ENCODE peak calls at places on chromosomes 4 and X, in nine cellular contexts. Q is lower lobe of right lung; R is tibial artery; H is stimulated activated CD4-positive, alpha-beta T cell treated with anti-CD3 and anti-CD28 coated beads, Interleukin-1b, Interleukin-23, amount 100 ng/mL, for 1 hour; T is iris pigment epithelial cell; I is A549; X is naive thymus-derived CD8-positive, alpha-beta T cell; W is SIG-M5; B is DMS153. S is an unnamed sample.

GRCh38 chr4:146192060-146192459 is 16.5 kb downstream of the LSM6 start:
- DNase-seq in H (no peak), T (no peak), Q (no peak), W (no peak), R (no peak), B (no peak), X (no peak), I (peak), S (no peak)

GRCh38 chrX:147476008-147476407 is 435.7 kb upstream of the FMR1 start:
- DNase-seq in R (no peak), Q (no peak), I (peak), T (peak), H (no peak), X (no peak), W (no peak), B (peak), S (no peak)

GRCh38 chr4:69800599-69800998 is 40.2 kb upstream of the SULT1B1 start:
- DNase-seq in T (peak), Q (no peak), H (no peak), I (no peak), R (no peak), B (no peak), X (no peak), W (no peak), S (no peak)

GRCh38 chr4:184821242-184821641 is 4.5 kb downstream of the ACSL1 start:
- DNase-seq in H (no peak), W (peak), I (no peak), T (no peak), R (no peak), X (no peak), Q (no peak), B (no peak), S (no peak)

GRCh38 chr4:10106421-10107039 is 10.1 kb downstream of the WDR1 start:
- DNase-seq in X (no peak), W (peak), R (peak), H (peak), B (no peak), T (peak), I (peak), Q (no peak), S (no peak)

GRCh38 chr4:43316813-43317212 is 424.3 kb downstream of the GRXCR1 start:
- DNase-seq in H (no peak), Q (no peak), B (no peak), I (no peak), R (no peak), W (no peak), T (peak), X (no peak), S (no peak)

GRCh38 chr4:147057631-147057980 is 111.9 kb upstream of the TTC29 start:
- DNase-seq in R (no peak), H (no peak), Q (no peak), I (no peak), B (no peak), T (peak), W (no peak), X (peak), S (no peak)

GRCh38 chr4:124253080-124253479 is 459.5 kb downstream of the ANKRD50 start:
- DNase-seq in T (no peak), H (no peak), W (no peak), I (no peak), Q (no peak), B (peak), X (no peak), R (peak), S (no peak)

GRCh38 chr4:148642907-148643306 is 200.7 kb upstream of the NR3C2 start:
- DNase-seq in X (no peak), I (no peak), R (no peak), H (no peak), Q (no peak), B (no peak), T (no peak), W (no peak), S (no peak)

GRCh38 chrX:73765776-73766465 is 202.9 kb downstream of the CHIC1 start:
- DNase-seq in T (no peak), W (no peak), I (no peak), X (no peak), Q (no peak), H (no peak), R (no peak), B (no peak), S (no peak)

GRCh38 chrX:39823848-39824247 is 273.9 kb downstream of the BCOR start:
- DNase-seq in W (no peak), R (no peak), I (no peak), T (no peak), X (no peak), Q (no peak), H (no peak), B (no peak), S (no peak)

GRCh38 chrX:81202413-81202794 is 502 bp downstream of the SH3BGRL start:
- DNase-seq in H (no peak), R (no peak), W (no peak), T (no peak), X (peak), B (no peak), I (no peak), Q (no peak), S (no peak)

GRCh38 chrX:47560179-47560830 is 700 bp upstream of the ARAF start:
- DNase-seq in X (no peak), T (peak), B (no peak), W (no peak), R (no peak), H (no peak), Q (no peak), I (no peak), S (no peak)

GRCh38 chrX:307261-308111 is 11.1 kb downstream of the GTPBP6 start:
- DNase-seq in Q (peak), T (no peak), W (no peak), X (no peak), I (no peak), B (no peak), H (no peak), R (peak), S (no peak)

GRCh38 chr4:6990661-6991060 is 52.5 kb upstream of the TADA2B start:
- DNase-seq in W (no peak), H (no peak), R (no peak), T (no peak), X (no peak), Q (no peak), I (no peak), B (no peak), S (no peak)

GRCh38 chr4:687975-688694 is 816 bp downstream of the SLC49A3 start:
- DNase-seq in I (no peak), X (no peak), W (no peak), H (no peak), T (no peak), R (no peak), B (no peak), Q (no peak), S (no peak)

GRCh38 chr4:23268072-23268771 is 575.5 kb downstream of the GBA3 start:
- DNase-seq in B (no peak), X (no peak), R (no peak), H (no peak), W (no peak), T (no peak), Q (no peak), I (no peak), S (no peak)